ENCODE peak calls at places on chromosome 4, in four cellular contexts. F, J, M and I are unnamed samples.

GRCh38 chr4:39466747-39467146 is 7.9 kb downstream of the LIAS start:
- DNase-seq in J (no peak), F (no peak), M (no peak), I (no peak)

GRCh38 chr4:177391953-177392352 is 50.3 kb downstream of the AGA start:
- DNase-seq in M (no peak), F (no peak), J (no peak), I (no peak)

GRCh38 chr4:123640271-123640670 is 243.7 kb downstream of the SPRY1 start:
- DNase-seq in F (no peak), M (no peak), J (no peak), I (no peak)

GRCh38 chr4:42280327-42281095 is 116.8 kb upstream of the SHISA3 start:
- DNase-seq in J (no peak), M (no peak), F (peak), I (peak)

GRCh38 chr4:174516345-174516744 is 5.9 kb downstream of the HPGD start:
- DNase-seq in F (no peak), M (no peak), J (no peak), I (no peak)

GRCh38 chr4:26590639-26591038 is 6.8 kb downstream of the TBC1D19 start:
- DNase-seq in F (no peak), J (no peak), M (no peak), I (no peak)

GRCh38 chr4:3261411-3262207 is 12.7 kb downstream of the MSANTD1 start:
- DNase-seq in J (no peak), F (no peak), M (no peak), I (no peak)

GRCh38 chr4:74670583-74670982 is 123.7 kb downstream of the BTC start:
- DNase-seq in F (no peak), J (no peak), M (no peak), I (no peak)

GRCh38 chr4:121199742-121200561 is 35.8 kb upstream of the TNIP3 start:
- DNase-seq in J (no peak), M (no peak), F (peak), I (no peak)

GRCh38 chr4:16931906-16932305 is 33.5 kb upstream of the LDB2 start:
- DNase-seq in M (no peak), J (no peak), F (no peak), I (no peak)

GRCh38 chr4:21001490-21001889 is 301.2 kb downstream of the PACRGL start:
- DNase-seq in F (no peak), J (no peak), M (no peak), I (no peak)

GRCh38 chr4:98566491-98567008 is 91.9 kb downstream of the TSPAN5 start:
- DNase-seq in M (peak), J (no peak), F (peak), I (no peak)

GRCh38 chr4:152556283-152556682 is 20.4 kb upstream of the FBXW7 start:
- DNase-seq in F (no peak), J (no peak), M (no peak), I (no peak)
- TF ChIP-seq CTCF in F (no peak), J (no peak), M (no peak), I (no peak)

GRCh38 chr4:101187837-101188236 is 159.5 kb downstream of the PPP3CA start:
- DNase-seq in J (no peak), F (no peak), M (no peak), I (no peak)
- TF ChIP-seq CTCF in J (no peak), F (no peak), M (no peak), I (peak)

DNA sequence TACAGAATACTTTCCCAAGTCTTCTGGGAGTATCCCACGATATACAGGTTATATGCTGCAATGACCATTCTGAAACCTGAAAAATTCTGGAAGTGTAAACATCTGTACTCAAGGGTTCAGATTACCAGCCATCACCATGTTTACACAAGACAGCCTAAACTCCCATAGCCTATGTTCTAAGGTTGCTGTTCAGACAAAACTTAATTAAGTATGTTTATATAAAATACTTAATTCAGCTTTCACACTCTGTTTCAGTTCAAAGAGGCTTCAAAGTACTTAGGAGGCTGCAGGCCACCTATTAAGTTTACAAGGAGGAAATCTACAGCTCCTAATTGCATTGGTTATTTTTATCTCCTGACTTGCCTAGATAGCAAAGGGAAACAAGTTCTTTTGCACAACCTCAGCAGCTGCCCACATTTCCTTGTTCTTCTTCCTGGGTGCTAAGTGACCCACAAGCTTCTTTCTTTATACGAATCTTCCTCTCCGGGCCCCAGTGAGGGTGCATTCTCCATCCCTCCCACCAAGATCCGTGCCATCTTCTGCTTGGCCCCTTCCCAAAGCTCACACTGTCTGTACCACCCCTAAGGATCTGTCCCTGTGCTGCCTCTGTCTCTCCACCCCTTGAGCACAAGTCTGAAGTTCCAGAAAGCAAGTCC is 2.0 kb downstream of the GAK start:
- DNase-seq in F (peak), J (no peak), M (no peak), I (no peak)
- TF ChIP-seq CTCF in F (no peak), J (no peak), M (no peak), I (no peak)

GRCh38 chr4:151922811-151923210 is 162.0 kb upstream of the GATB start:
- DNase-seq in F (no peak), J (no peak), M (no peak), I (no peak)
- TF ChIP-seq CTCF in F (no peak), J (no peak), M (no peak), I (no peak)